ENCODE peak calls at places on chromosomes 16 and 17, in five cellular contexts. One of them, this sample, is unnamed. For H3K4me1 and H3K9me3, the result is how much of the 10 kb centered on the place peaks cover.

GRCh38 chr17:21419299-21420239 is 43.4 kb downstream of the KCNJ12 start:
- DNase-seq in colonic mucosa: no peak
- DNase-seq in heart left ventricle: no peak
- DNase-seq in PC-3: no peak
- DNase-seq in heart right ventricle: no peak
- DNase-seq in this sample: no peak

GRCh38 chr16:17327671-17328335 is 143.0 kb downstream of the XYLT1 start:
- DNase-seq in colonic mucosa: no peak
- DNase-seq in PC-3: no peak
- DNase-seq in heart left ventricle: no peak
- DNase-seq in heart right ventricle: no peak
- DNase-seq in this sample: no peak

GRCh38 chr17:7835818-7836595 is 2.0 kb downstream of the KDM6B start:
- DNase-seq in heart right ventricle: peak
- DNase-seq in PC-3: peak
- DNase-seq in colonic mucosa: peak
- DNase-seq in heart left ventricle: peak
- DNase-seq in this sample: no peak

GRCh38 chr17:55303701-55304145 is 39.0 kb downstream of the HLF start:
- DNase-seq in heart left ventricle: no peak
- DNase-seq in colonic mucosa: no peak
- DNase-seq in heart right ventricle: no peak
- DNase-seq in PC-3: peak
- DNase-seq in this sample: no peak

GRCh38 chr17:29615492-29616299 is 7.0 kb downstream of the CORO6 start:
- DNase-seq in PC-3: peak
- DNase-seq in heart right ventricle: peak
- DNase-seq in heart left ventricle: peak
- DNase-seq in colonic mucosa: peak
- DNase-seq in this sample: peak

GRCh38 chr17:8105957-8106398 is 12.3 kb downstream of the ALOXE3 start:
- DNase-seq in colonic mucosa: no peak
- DNase-seq in heart left ventricle: no peak
- DNase-seq in heart right ventricle: no peak
- DNase-seq in PC-3: no peak
- DNase-seq in this sample: no peak

GRCh38 chr16:67014641-67015315 is 14.2 kb upstream of the CBFB start:
- DNase-seq in heart left ventricle: no peak
- DNase-seq in PC-3: no peak
- DNase-seq in heart right ventricle: no peak
- DNase-seq in colonic mucosa: no peak
- DNase-seq in this sample: no peak

GRCh38 chr16:19105891-19106624 is 7.7 kb upstream of the ITPRIPL2 start:
- DNase-seq in heart left ventricle: no peak
- DNase-seq in colonic mucosa: no peak
- DNase-seq in PC-3: no peak
- DNase-seq in heart right ventricle: no peak
- DNase-seq in this sample: no peak

GRCh38 chr17:20073056-20073979 is 64.2 kb downstream of the SPECC1 start:
- DNase-seq in heart right ventricle: peak
- DNase-seq in PC-3: no peak
- DNase-seq in heart left ventricle: peak
- DNase-seq in colonic mucosa: peak
- DNase-seq in this sample: no peak

GRCh38 chr17:51103050-51103449 is 17.6 kb downstream of the SPAG9 start:
- DNase-seq in PC-3: no peak
- DNase-seq in heart left ventricle: no peak
- DNase-seq in colonic mucosa: no peak
- DNase-seq in heart right ventricle: no peak
- DNase-seq in this sample: no peak

GRCh38 chr16:49485663-49486062 is 112.1 kb downstream of the C16orf78 start:
- DNase-seq in heart right ventricle: no peak
- DNase-seq in colonic mucosa: no peak
- DNase-seq in PC-3: no peak
- DNase-seq in heart left ventricle: no peak
- DNase-seq in this sample: no peak

GRCh38 chr17:30290696-30291570 is 811 bp downstream of the BLMH start:
- DNase-seq in heart right ventricle: peak
- DNase-seq in PC-3: peak
- DNase-seq in colonic mucosa: peak
- DNase-seq in heart left ventricle: peak
- DNase-seq in this sample: peak

GRCh38 chr17:2853111-2853721 is 57.0 kb downstream of the RAP1GAP2 start:
- DNase-seq in PC-3: peak
- DNase-seq in heart left ventricle: peak
- DNase-seq in heart right ventricle: peak
- DNase-seq in colonic mucosa: peak
- DNase-seq in this sample: peak

GRCh38 chr17:10614536-10615155 is 42.5 kb downstream of the MYH3 start:
- DNase-seq in heart right ventricle: peak
- DNase-seq in heart left ventricle: no peak
- DNase-seq in colonic mucosa: peak
- DNase-seq in PC-3: peak
- DNase-seq in this sample: peak

GRCh38 chr17:16293918-16294317 is 59.4 kb downstream of the CENPV start:
- DNase-seq in PC-3: no peak
- DNase-seq in heart right ventricle: no peak
- DNase-seq in colonic mucosa: peak
- DNase-seq in heart left ventricle: no peak
- DNase-seq in this sample: peak

GRCh38 chr16:56897026-56897799 is 32.2 kb downstream of the SLC12A3 start:
- DNase-seq in heart right ventricle: no peak
- DNase-seq in heart left ventricle: no peak
- DNase-seq in colonic mucosa: no peak
- DNase-seq in PC-3: no peak
- DNase-seq in this sample: no peak

GRCh38 chr17:77494664-77495435 is 354.1 kb downstream of the SEC14L1 start:
- DNase-seq in heart left ventricle: peak
- DNase-seq in colonic mucosa: peak
- DNase-seq in heart right ventricle: peak
- DNase-seq in PC-3: peak
- DNase-seq in this sample: peak

GRCh38 chr17:17401271-17401781 is 75.5 kb upstream of the MED9 start:
- DNase-seq in heart left ventricle: no peak
- DNase-seq in PC-3: peak
- DNase-seq in colonic mucosa: no peak
- DNase-seq in heart right ventricle: no peak
- DNase-seq in this sample: peak

GRCh38 chr17:20157078-20157360 is 147.9 kb downstream of the SPECC1 start:
- DNase-seq in heart left ventricle: no peak
- DNase-seq in PC-3: no peak
- DNase-seq in heart right ventricle: no peak
- DNase-seq in colonic mucosa: no peak
- DNase-seq in this sample: peak

GRCh38 chr17:33302394-33302793 is 9.3 kb upstream of the ASIC2 start:
- DNase-seq in heart left ventricle: no peak
- DNase-seq in PC-3: peak
- DNase-seq in colonic mucosa: peak
- DNase-seq in heart right ventricle: no peak
- DNase-seq in this sample: no peak

GRCh38 chr17:48241131-48241591 is 133.6 kb downstream of the SNX11 start:
- DNase-seq in heart left ventricle: peak
- DNase-seq in colonic mucosa: no peak
- DNase-seq in heart right ventricle: peak
- DNase-seq in PC-3: peak
- DNase-seq in this sample: no peak

GRCh38 chr16:69522732-69523404 is 42.9 kb upstream of the NFAT5 start:
- DNase-seq in heart right ventricle: no peak
- DNase-seq in colonic mucosa: no peak
- DNase-seq in heart left ventricle: no peak
- DNase-seq in PC-3: no peak
- DNase-seq in this sample: peak

GRCh38 chr16:70391881-70392481 is 45.3 kb downstream of the DDX19A start:
- DNase-seq in PC-3: peak
- DNase-seq in heart left ventricle: no peak
- DNase-seq in colonic mucosa: no peak
- DNase-seq in heart right ventricle: peak
- DNase-seq in this sample: no peak

GRCh38 chr17:77794846-77795245 is 163.7 kb upstream of the TNRC6C start:
- DNase-seq in heart left ventricle: no peak
- DNase-seq in PC-3: no peak
- DNase-seq in heart right ventricle: no peak
- DNase-seq in colonic mucosa: no peak
- DNase-seq in this sample: no peak

GRCh38 chr17:51904379-51904778 is 254.1 kb downstream of the CA10 start:
- DNase-seq in colonic mucosa: no peak
- DNase-seq in heart right ventricle: no peak
- DNase-seq in PC-3: no peak
- DNase-seq in heart left ventricle: no peak
- DNase-seq in this sample: no peak

DNA sequence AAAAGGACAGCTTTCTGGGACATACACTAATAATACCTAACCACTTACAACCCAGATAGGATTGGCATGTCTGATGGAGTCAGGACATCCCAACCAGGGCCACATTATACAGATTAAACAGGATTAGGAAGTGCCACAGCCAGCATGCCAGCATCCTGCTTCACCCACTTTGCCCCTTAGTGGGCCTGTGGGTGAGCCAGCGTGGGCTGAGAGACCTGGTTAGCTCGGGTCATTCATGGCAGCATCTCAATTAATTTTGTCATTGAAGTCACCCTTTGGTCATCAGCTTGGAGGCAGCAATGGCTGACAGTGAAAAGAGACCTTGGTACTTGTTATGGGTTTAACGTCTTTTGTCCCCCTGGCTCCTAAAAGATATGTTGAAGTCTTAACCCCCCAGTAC is 29.9 kb upstream of the SLC6A2 start:
- DNase-seq in colonic mucosa: no peak
- DNase-seq in heart left ventricle: no peak
- DNase-seq in heart right ventricle: no peak
- DNase-seq in PC-3: no peak
- DNase-seq in this sample: no peak
- H3K4me1 ChIP-seq in colonic mucosa: under half
- H3K4me1 ChIP-seq in heart left ventricle: under half
- H3K4me1 ChIP-seq in heart right ventricle: under half
- H3K4me1 ChIP-seq in PC-3: under half
- H3K4me1 ChIP-seq in this sample: under half

GRCh38 chr16:918068-918467 is 52.7 kb downstream of the LMF1 start:
- DNase-seq in PC-3: no peak
- DNase-seq in heart right ventricle: no peak
- DNase-seq in colonic mucosa: peak
- DNase-seq in heart left ventricle: no peak
- DNase-seq in this sample: no peak

GRCh38 chr16:918741-919657 is 51.8 kb downstream of the LMF1 start:
- DNase-seq in heart right ventricle: no peak
- DNase-seq in colonic mucosa: no peak
- DNase-seq in heart left ventricle: no peak
- DNase-seq in PC-3: no peak
- DNase-seq in this sample: no peak

GRCh38 chr16:916400-916799 is 54.4 kb downstream of the LMF1 start:
- DNase-seq in heart left ventricle: no peak
- DNase-seq in PC-3: no peak
- DNase-seq in colonic mucosa: no peak
- DNase-seq in heart right ventricle: no peak
- DNase-seq in this sample: no peak

GRCh38 chr16:915546-915945 is 55.2 kb downstream of the LMF1 start:
- DNase-seq in colonic mucosa: no peak
- DNase-seq in heart left ventricle: no peak
- DNase-seq in heart right ventricle: no peak
- DNase-seq in PC-3: no peak
- DNase-seq in this sample: no peak

DNA sequence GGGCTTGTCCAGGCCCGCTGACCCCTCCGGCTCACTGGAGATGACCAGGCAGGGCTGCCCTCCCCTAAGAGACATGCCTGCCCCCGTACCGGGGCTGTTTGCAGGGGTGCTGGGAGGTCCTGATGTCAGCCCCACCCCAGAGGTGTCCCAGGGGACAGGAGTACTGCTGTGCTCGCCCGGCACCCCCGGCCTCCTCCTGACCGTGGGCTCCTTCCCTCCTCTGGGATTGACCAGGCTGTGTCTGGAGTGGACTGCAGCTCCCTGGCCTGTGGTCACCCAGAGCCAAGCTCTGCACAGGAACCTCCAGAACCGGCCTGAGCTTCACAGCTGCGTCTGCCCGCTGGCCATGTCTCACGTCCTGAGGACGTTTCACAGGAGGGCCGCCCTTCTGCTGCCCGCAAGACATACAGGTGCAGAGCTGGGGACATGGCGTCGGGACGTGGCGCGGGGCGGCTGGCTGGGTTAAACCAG is 53.2 kb downstream of the LMF1 start:
- DNase-seq in heart left ventricle: no peak
- DNase-seq in colonic mucosa: no peak
- DNase-seq in heart right ventricle: no peak
- DNase-seq in PC-3: no peak
- DNase-seq in this sample: no peak
- H3K9me3 ChIP-seq in heart left ventricle: under half
- H3K9me3 ChIP-seq in colonic mucosa: under half
- H3K9me3 ChIP-seq in heart right ventricle: under half
- H3K9me3 ChIP-seq in PC-3: under half
- H3K9me3 ChIP-seq in this sample: under half

DNA sequence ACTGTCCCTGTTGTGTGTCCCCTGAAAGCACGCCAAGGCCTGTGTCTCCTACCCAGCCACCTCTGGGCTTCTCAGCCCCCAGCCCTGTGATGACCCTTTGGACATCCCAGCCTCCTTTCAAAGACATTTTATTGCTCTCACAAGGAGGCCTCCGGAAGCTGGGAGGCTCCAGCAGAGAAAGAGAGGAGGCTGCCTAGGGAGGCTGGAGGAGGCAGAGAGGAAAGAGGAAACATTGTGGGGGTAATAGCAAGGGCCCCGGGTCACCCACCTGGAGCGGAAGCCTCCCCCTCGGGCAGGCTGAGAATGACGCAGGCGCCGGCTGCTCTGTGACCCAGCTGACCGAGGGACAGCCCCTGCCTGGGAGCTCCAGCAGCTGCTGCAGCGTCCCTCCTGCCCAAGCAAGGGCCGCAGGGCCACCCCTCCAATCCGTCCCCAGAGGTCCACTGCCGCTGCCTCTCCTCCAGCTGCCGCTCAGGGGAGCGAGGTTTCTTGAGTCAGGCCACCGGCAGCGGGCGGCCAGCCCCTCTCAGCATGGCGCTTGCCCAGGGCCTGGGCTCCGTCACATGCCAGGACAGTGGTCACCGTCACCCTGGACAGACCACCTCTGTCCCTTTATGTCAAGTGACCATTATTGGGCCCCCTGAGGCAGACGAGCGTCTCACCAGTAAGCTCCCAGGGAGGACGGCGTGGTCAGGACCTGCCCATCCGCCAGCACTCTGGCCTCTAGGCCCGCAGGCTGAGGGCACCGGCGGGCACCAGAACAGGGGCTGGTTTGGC is 29.3 kb downstream of the ACTG1 start:
- DNase-seq in colonic mucosa: peak
- DNase-seq in heart left ventricle: peak
- DNase-seq in heart right ventricle: peak
- DNase-seq in PC-3: no peak
- DNase-seq in this sample: no peak
- H3K4me1 ChIP-seq in colonic mucosa: under half
- H3K4me1 ChIP-seq in heart left ventricle: half or more
- H3K4me1 ChIP-seq in heart right ventricle: half or more
- H3K4me1 ChIP-seq in PC-3: under half
- H3K4me1 ChIP-seq in this sample: under half

DNA sequence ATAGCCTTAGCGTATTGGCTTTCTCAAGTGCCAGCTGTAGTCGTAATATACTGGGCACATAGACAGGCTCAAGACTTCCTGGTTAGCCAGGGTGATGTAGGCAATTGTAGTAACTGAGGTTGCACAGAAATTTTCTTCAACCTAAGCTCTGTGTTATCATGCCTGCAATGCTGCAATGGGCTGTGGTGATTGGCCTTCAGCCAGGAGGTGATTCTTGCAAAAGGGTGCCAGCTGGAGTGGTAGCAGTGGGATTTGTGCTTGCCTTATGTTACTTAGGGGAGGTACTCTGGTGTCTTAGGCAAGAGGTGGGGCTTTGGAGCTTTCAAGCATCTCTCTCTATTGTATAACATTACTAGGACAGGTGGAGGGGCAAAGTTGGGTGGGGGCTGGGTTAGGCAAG is 495.1 kb downstream of the CDH11 start:
- DNase-seq in colonic mucosa: no peak
- DNase-seq in PC-3: no peak
- DNase-seq in heart right ventricle: no peak
- DNase-seq in heart left ventricle: no peak
- DNase-seq in this sample: no peak
- H3K9me3 ChIP-seq in colonic mucosa: under half
- H3K9me3 ChIP-seq in PC-3: under half
- H3K9me3 ChIP-seq in heart right ventricle: under half
- H3K9me3 ChIP-seq in heart left ventricle: under half
- H3K9me3 ChIP-seq in this sample: under half